ENCODE peak calls at places on chromosomes 13 and 19, in eight cellular contexts. One of them, this sample, is unnamed.

GRCh38 chr13:107379398-107380155 is 811.6 kb upstream of the ARGLU1 start:
- DNase-seq in astrocyte of the spinal cord: no peak
- DNase-seq in KG1: no peak
- DNase-seq in SW 1271: no peak
- DNase-seq in NCI-H1105: no peak
- DNase-seq in stimulated activated CD8-positive, alpha-beta memory T cell treated with anti-CD3 and anti-CD28 coated beads, Interleukin-7, amount 100 ng/mL, for 1 hour: no peak
- DNase-seq in EL: no peak
- DNase-seq in sciatic nerve: no peak
- DNase-seq in this sample: no peak

GRCh38 chr13:37886879-37887278 is 17.3 kb upstream of the TRPC4 start:
- DNase-seq in astrocyte of the spinal cord: no peak
- DNase-seq in KG1: no peak
- DNase-seq in SW 1271: no peak
- DNase-seq in NCI-H1105: no peak
- DNase-seq in stimulated activated CD8-positive, alpha-beta memory T cell treated with anti-CD3 and anti-CD28 coated beads, Interleukin-7, amount 100 ng/mL, for 1 hour: no peak
- DNase-seq in EL: no peak
- DNase-seq in sciatic nerve: no peak
- DNase-seq in this sample: no peak

GRCh38 chr19:41925208-41926003 is 2.8 kb downstream of the ERFL start:
- DNase-seq in astrocyte of the spinal cord: no peak
- DNase-seq in KG1: no peak
- DNase-seq in SW 1271: no peak
- DNase-seq in NCI-H1105: no peak
- DNase-seq in stimulated activated CD8-positive, alpha-beta memory T cell treated with anti-CD3 and anti-CD28 coated beads, Interleukin-7, amount 100 ng/mL, for 1 hour: no peak
- DNase-seq in EL: no peak
- DNase-seq in sciatic nerve: no peak
- DNase-seq in this sample: no peak

GRCh38 chr13:112764864-112765561 is 75.2 kb downstream of the ATP11A start:
- DNase-seq in astrocyte of the spinal cord: no peak
- DNase-seq in KG1: no peak
- DNase-seq in SW 1271: no peak
- DNase-seq in NCI-H1105: no peak
- DNase-seq in stimulated activated CD8-positive, alpha-beta memory T cell treated with anti-CD3 and anti-CD28 coated beads, Interleukin-7, amount 100 ng/mL, for 1 hour: no peak
- DNase-seq in EL: no peak
- DNase-seq in sciatic nerve: no peak
- DNase-seq in this sample: no peak

GRCh38 chr19:12450817-12451216 is 10.0 kb upstream of the ZNF443 start:
- DNase-seq in astrocyte of the spinal cord: no peak
- DNase-seq in KG1: no peak
- DNase-seq in SW 1271: no peak
- DNase-seq in NCI-H1105: no peak
- DNase-seq in stimulated activated CD8-positive, alpha-beta memory T cell treated with anti-CD3 and anti-CD28 coated beads, Interleukin-7, amount 100 ng/mL, for 1 hour: no peak
- DNase-seq in EL: no peak
- DNase-seq in sciatic nerve: no peak
- DNase-seq in this sample: no peak

GRCh38 chr13:40433577-40433976 is 232.9 kb downstream of the FOXO1 start:
- DNase-seq in astrocyte of the spinal cord: no peak
- DNase-seq in KG1: no peak
- DNase-seq in SW 1271: no peak
- DNase-seq in NCI-H1105: no peak
- DNase-seq in stimulated activated CD8-positive, alpha-beta memory T cell treated with anti-CD3 and anti-CD28 coated beads, Interleukin-7, amount 100 ng/mL, for 1 hour: peak; percentile 8
- DNase-seq in EL: no peak
- DNase-seq in sciatic nerve: no peak
- DNase-seq in this sample: no peak

GRCh38 chr13:32737111-32737571 is 150.9 kb downstream of the PDS5B start:
- DNase-seq in astrocyte of the spinal cord: peak; percentile 44
- DNase-seq in KG1: no peak
- DNase-seq in SW 1271: no peak
- DNase-seq in NCI-H1105: no peak
- DNase-seq in stimulated activated CD8-positive, alpha-beta memory T cell treated with anti-CD3 and anti-CD28 coated beads, Interleukin-7, amount 100 ng/mL, for 1 hour: no peak
- DNase-seq in EL: no peak
- DNase-seq in sciatic nerve: no peak
- DNase-seq in this sample: no peak

GRCh38 chr19:51116736-51117135 is 8.0 kb upstream of the SIGLEC9 start:
- DNase-seq in astrocyte of the spinal cord: no peak
- DNase-seq in KG1: no peak
- DNase-seq in SW 1271: no peak
- DNase-seq in NCI-H1105: no peak
- DNase-seq in stimulated activated CD8-positive, alpha-beta memory T cell treated with anti-CD3 and anti-CD28 coated beads, Interleukin-7, amount 100 ng/mL, for 1 hour: no peak
- DNase-seq in EL: no peak
- DNase-seq in sciatic nerve: no peak
- DNase-seq in this sample: no peak

GRCh38 chr19:2015611-2015950 is at the start of gene BTBD2:
- DNase-seq in astrocyte of the spinal cord: peak; percentile 79
- DNase-seq in KG1: peak; percentile 5
- DNase-seq in SW 1271: no peak
- DNase-seq in NCI-H1105: peak; percentile 57
- DNase-seq in stimulated activated CD8-positive, alpha-beta memory T cell treated with anti-CD3 and anti-CD28 coated beads, Interleukin-7, amount 100 ng/mL, for 1 hour: no peak
- DNase-seq in EL: peak; percentile 76
- DNase-seq in sciatic nerve: peak; percentile 84
- DNase-seq in this sample: no peak

GRCh38 chr13:40777166-40777956 is 6.4 kb upstream of the MRPS31 start:
- DNase-seq in astrocyte of the spinal cord: peak; percentile 65
- DNase-seq in KG1: peak; percentile 75
- DNase-seq in SW 1271: peak; percentile 29
- DNase-seq in NCI-H1105: peak; percentile 23
- DNase-seq in stimulated activated CD8-positive, alpha-beta memory T cell treated with anti-CD3 and anti-CD28 coated beads, Interleukin-7, amount 100 ng/mL, for 1 hour: no peak
- DNase-seq in EL: peak; percentile 61
- DNase-seq in sciatic nerve: no peak
- DNase-seq in this sample: peak; percentile 71

GRCh38 chr13:110555601-110556223 is 5.8 kb downstream of the RAB20 start:
- DNase-seq in astrocyte of the spinal cord: no peak
- DNase-seq in KG1: peak; percentile 47
- DNase-seq in SW 1271: no peak
- DNase-seq in NCI-H1105: no peak
- DNase-seq in stimulated activated CD8-positive, alpha-beta memory T cell treated with anti-CD3 and anti-CD28 coated beads, Interleukin-7, amount 100 ng/mL, for 1 hour: no peak
- DNase-seq in EL: no peak
- DNase-seq in sciatic nerve: no peak
- DNase-seq in this sample: peak; percentile 84

GRCh38 chr19:7348587-7349230 is at the start of gene ARHGEF18:
- DNase-seq in astrocyte of the spinal cord: no peak
- DNase-seq in KG1: peak; percentile 86
- DNase-seq in SW 1271: no peak
- DNase-seq in NCI-H1105: no peak
- DNase-seq in stimulated activated CD8-positive, alpha-beta memory T cell treated with anti-CD3 and anti-CD28 coated beads, Interleukin-7, amount 100 ng/mL, for 1 hour: no peak
- DNase-seq in EL: no peak
- DNase-seq in sciatic nerve: peak; percentile 54
- DNase-seq in this sample: no peak

GRCh38 chr13:59441596-59442280 is 722.0 kb downstream of the DIAPH3 start:
- DNase-seq in astrocyte of the spinal cord: no peak
- DNase-seq in KG1: no peak
- DNase-seq in SW 1271: no peak
- DNase-seq in NCI-H1105: no peak
- DNase-seq in stimulated activated CD8-positive, alpha-beta memory T cell treated with anti-CD3 and anti-CD28 coated beads, Interleukin-7, amount 100 ng/mL, for 1 hour: no peak
- DNase-seq in EL: no peak
- DNase-seq in sciatic nerve: no peak
- DNase-seq in this sample: no peak

GRCh38 chr19:13150919-13151604 is 851 bp downstream of the IER2 start:
- DNase-seq in astrocyte of the spinal cord: no peak
- DNase-seq in KG1: no peak
- DNase-seq in SW 1271: no peak
- DNase-seq in NCI-H1105: no peak
- DNase-seq in stimulated activated CD8-positive, alpha-beta memory T cell treated with anti-CD3 and anti-CD28 coated beads, Interleukin-7, amount 100 ng/mL, for 1 hour: no peak
- DNase-seq in EL: peak; percentile 22
- DNase-seq in sciatic nerve: no peak
- DNase-seq in this sample: no peak

GRCh38 chr19:3157096-3157845 is 21.3 kb upstream of the S1PR4 start:
- DNase-seq in astrocyte of the spinal cord: no peak
- DNase-seq in KG1: no peak
- DNase-seq in SW 1271: no peak
- DNase-seq in NCI-H1105: no peak
- DNase-seq in stimulated activated CD8-positive, alpha-beta memory T cell treated with anti-CD3 and anti-CD28 coated beads, Interleukin-7, amount 100 ng/mL, for 1 hour: no peak
- DNase-seq in EL: no peak
- DNase-seq in sciatic nerve: no peak
- DNase-seq in this sample: no peak

GRCh38 chr19:53102701-53103140 is 501 bp downstream of the ZNF160 start:
- DNase-seq in astrocyte of the spinal cord: peak; percentile 32
- DNase-seq in KG1: no peak
- DNase-seq in SW 1271: no peak
- DNase-seq in NCI-H1105: no peak
- DNase-seq in stimulated activated CD8-positive, alpha-beta memory T cell treated with anti-CD3 and anti-CD28 coated beads, Interleukin-7, amount 100 ng/mL, for 1 hour: no peak
- DNase-seq in EL: peak; percentile 56
- DNase-seq in sciatic nerve: no peak
- DNase-seq in this sample: no peak

GRCh38 chr19:2428027-2428690 is 773 bp upstream of the TIMM13 start:
- DNase-seq in astrocyte of the spinal cord: no peak
- DNase-seq in KG1: no peak
- DNase-seq in SW 1271: no peak
- DNase-seq in NCI-H1105: peak; percentile 41
- DNase-seq in stimulated activated CD8-positive, alpha-beta memory T cell treated with anti-CD3 and anti-CD28 coated beads, Interleukin-7, amount 100 ng/mL, for 1 hour: no peak
- DNase-seq in EL: no peak
- DNase-seq in sciatic nerve: peak; percentile 72
- DNase-seq in this sample: no peak

GRCh38 chr13:27341616-27342015 is 71.0 kb downstream of the RASL11A start:
- DNase-seq in astrocyte of the spinal cord: no peak
- DNase-seq in KG1: no peak
- DNase-seq in SW 1271: no peak
- DNase-seq in NCI-H1105: no peak
- DNase-seq in stimulated activated CD8-positive, alpha-beta memory T cell treated with anti-CD3 and anti-CD28 coated beads, Interleukin-7, amount 100 ng/mL, for 1 hour: no peak
- DNase-seq in EL: no peak
- DNase-seq in sciatic nerve: no peak
- DNase-seq in this sample: no peak

GRCh38 chr13:42883771-42884170 is 102.4 kb downstream of the FAM216B start:
- DNase-seq in astrocyte of the spinal cord: peak; percentile 51
- DNase-seq in KG1: no peak
- DNase-seq in SW 1271: no peak
- DNase-seq in NCI-H1105: no peak
- DNase-seq in stimulated activated CD8-positive, alpha-beta memory T cell treated with anti-CD3 and anti-CD28 coated beads, Interleukin-7, amount 100 ng/mL, for 1 hour: no peak
- DNase-seq in EL: peak; percentile 65
- DNase-seq in sciatic nerve: no peak
- DNase-seq in this sample: no peak

GRCh38 chr19:19817357-19817756 is 4.2 kb downstream of the ZNF506 start:
- DNase-seq in astrocyte of the spinal cord: no peak
- DNase-seq in KG1: no peak
- DNase-seq in SW 1271: no peak
- DNase-seq in NCI-H1105: no peak
- DNase-seq in stimulated activated CD8-positive, alpha-beta memory T cell treated with anti-CD3 and anti-CD28 coated beads, Interleukin-7, amount 100 ng/mL, for 1 hour: peak; percentile 4
- DNase-seq in EL: no peak
- DNase-seq in sciatic nerve: no peak
- DNase-seq in this sample: no peak

GRCh38 chr13:59464926-59465325 is 698.8 kb downstream of the DIAPH3 start:
- DNase-seq in astrocyte of the spinal cord: no peak
- DNase-seq in KG1: no peak
- DNase-seq in SW 1271: no peak
- DNase-seq in NCI-H1105: no peak
- DNase-seq in stimulated activated CD8-positive, alpha-beta memory T cell treated with anti-CD3 and anti-CD28 coated beads, Interleukin-7, amount 100 ng/mL, for 1 hour: no peak
- DNase-seq in EL: no peak
- DNase-seq in sciatic nerve: no peak
- DNase-seq in this sample: no peak